ENCODE peak calls at places on chromosome 22, in five cellular contexts. O is K562, G is HL-60, X is HepG2, A is H1. D is an unnamed sample.

GRCh38 chr22:42648368-42649260 is 578 bp downstream of the CYB5R3 start:
- DNase-seq in O (no peak), G (peak; percentile 26), X (peak; percentile 82), A (no peak), D (no peak)

GRCh38 chr22:49260681-49261580 is 566.7 kb downstream of the BRD1 start:
- DNase-seq in G (no peak), X (no peak), A (no peak), O (no peak), D (no peak)

GRCh38 chr22:49765091-49765771 is 62.4 kb downstream of the BRD1 start:
- DNase-seq in O (no peak), X (no peak), A (peak; percentile 38), G (no peak), D (peak; percentile 19)

GRCh38 chr22:36411589-36412258 is 24.0 kb upstream of the MYH9 start:
- DNase-seq in X (peak; percentile 80), O (no peak), A (no peak), G (peak; percentile 32), D (no peak)

GRCh38 chr22:48515571-48516200 is 1312.0 kb downstream of the BRD1 start:
- DNase-seq in O (no peak), A (no peak), X (no peak), G (no peak), D (no peak)

GRCh38 chr22:24402460-24403192 is 24.8 kb upstream of the ADORA2A start:
- DNase-seq in O (no peak), A (no peak), X (peak; percentile 24), G (peak; percentile 53), D (peak; percentile 75)

GRCh38 chr22:42500164-42500835 is 19.3 kb downstream of the RRP7A start:
- DNase-seq in O (peak; percentile 95), G (peak; percentile 59), A (peak; percentile 98), X (no peak), D (peak; percentile 96)

GRCh38 chr22:27358096-27358870 is 443.3 kb downstream of the MN1 start:
- DNase-seq in A (no peak), O (no peak), X (no peak), G (no peak), D (no peak)

GRCh38 chr22:36445158-36445668 is 36.2 kb downstream of the TXN2 start:
- DNase-seq in G (peak; percentile 80), O (no peak), A (no peak), X (peak; percentile 47), D (no peak)

GRCh38 chr22:42805016-42805997 is 51.8 kb downstream of the ARFGAP3 start:
- DNase-seq in O (no peak), A (no peak), X (peak; percentile 93), G (no peak), D (peak; percentile 33)

GRCh38 chr22:44351685-44352377 is 39.1 kb upstream of the SHISAL1 start:
- DNase-seq in A (no peak), G (peak; percentile 7), O (no peak), X (no peak), D (peak; percentile 49)

GRCh38 chr22:49784987-49785614 is 42.6 kb downstream of the BRD1 start:
- DNase-seq in X (no peak), G (no peak), O (no peak), A (no peak), D (no peak)

GRCh38 chr22:23850136-23850611 is 7.5 kb upstream of the SLC2A11 start:
- DNase-seq in O (no peak), A (no peak), G (no peak), X (no peak), D (no peak)

GRCh38 chr22:44444341-44445306 is 53.4 kb downstream of the RTL6 start:
- DNase-seq in O (peak; percentile 14), G (no peak), X (no peak), A (peak; percentile 69), D (peak; percentile 60)

GRCh38 chr22:41928416-41929157 is 2.0 kb upstream of the TNFRSF13C start:
- DNase-seq in A (no peak), O (no peak), G (no peak), X (no peak), D (no peak)

GRCh38 chr22:37808294-37808657 is 542 bp downstream of the GCAT start:
- DNase-seq in A (no peak), G (no peak), X (no peak), O (no peak), D (no peak)

GRCh38 chr22:38049812-38050619 is 7.2 kb upstream of the PICK1 start:
- DNase-seq in A (no peak), O (no peak), X (no peak), G (no peak), D (no peak)

GRCh38 chr22:50606561-50607365 is 6.2 kb downstream of the MAPK8IP2 start:
- DNase-seq in O (no peak), X (no peak), A (no peak), G (no peak), D (no peak)

GRCh38 chr22:36413022-36413770 is 25.4 kb upstream of the MYH9 start:
- DNase-seq in O (no peak), G (no peak), A (no peak), X (peak; percentile 53), D (no peak)

GRCh38 chr22:24389680-24390079 is 37.7 kb upstream of the ADORA2A start:
- DNase-seq in O (no peak), A (no peak), G (no peak), X (no peak), D (no peak)

GRCh38 chr22:20249797-20250354 is 18.2 kb downstream of the RTN4R start:
- DNase-seq in G (no peak), X (no peak), O (no peak), A (no peak), D (no peak)

GRCh38 chr22:25940479-25940878 is 198.5 kb downstream of the MYO18B start:
- DNase-seq in X (no peak), A (no peak), O (no peak), G (no peak), D (no peak)
- TF ChIP-seq GABPA in X (no peak), A (no peak), O (no peak), G (no peak), D (no peak)

GRCh38 chr22:35306350-35306967 is 6.8 kb downstream of the TOM1 start:
- DNase-seq in X (no peak), A (no peak), G (no peak), O (no peak), D (no peak)
- TF ChIP-seq GABPA in X (no peak), A (no peak), G (no peak), O (no peak), D (peak; percentile 10)

DNA sequence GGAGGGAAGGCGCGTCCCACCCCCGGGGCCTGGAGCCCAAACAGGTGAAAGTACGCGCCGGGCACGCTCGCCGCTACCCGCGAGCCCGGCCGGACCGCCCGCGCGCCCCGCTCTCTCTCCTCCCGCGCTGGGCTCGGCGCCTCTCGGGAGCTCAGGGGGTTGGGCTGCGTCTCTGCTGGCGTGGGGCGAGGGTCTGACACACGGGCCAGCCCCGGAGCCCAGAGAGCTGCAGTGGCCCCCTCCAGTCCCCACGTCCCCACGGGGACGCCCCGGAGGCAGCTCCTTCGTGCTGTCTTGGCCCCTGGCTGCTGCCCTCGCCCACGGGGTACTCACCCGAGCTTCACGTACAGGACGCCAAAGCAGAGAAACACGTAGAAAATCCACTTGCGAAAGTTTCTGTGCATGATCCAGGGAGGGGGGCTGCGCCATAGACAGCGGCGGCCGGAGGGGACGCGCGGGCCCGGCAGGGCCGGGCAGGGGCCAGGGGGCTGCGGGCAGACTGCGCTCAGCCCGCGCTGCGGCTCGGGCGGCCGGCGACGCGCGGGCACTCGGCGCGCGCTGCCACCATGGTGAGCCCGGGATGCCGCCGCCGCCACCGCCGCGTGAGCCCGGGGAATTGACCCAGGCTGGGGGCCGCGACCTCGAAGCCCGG is 485 bp downstream of the WNT7B start:
- DNase-seq in A (no peak), X (no peak), O (no peak), G (no peak), D (peak; percentile 62)
- TF ChIP-seq GABPA in A (no peak), X (no peak), O (no peak), G (no peak), D (no peak)

DNA sequence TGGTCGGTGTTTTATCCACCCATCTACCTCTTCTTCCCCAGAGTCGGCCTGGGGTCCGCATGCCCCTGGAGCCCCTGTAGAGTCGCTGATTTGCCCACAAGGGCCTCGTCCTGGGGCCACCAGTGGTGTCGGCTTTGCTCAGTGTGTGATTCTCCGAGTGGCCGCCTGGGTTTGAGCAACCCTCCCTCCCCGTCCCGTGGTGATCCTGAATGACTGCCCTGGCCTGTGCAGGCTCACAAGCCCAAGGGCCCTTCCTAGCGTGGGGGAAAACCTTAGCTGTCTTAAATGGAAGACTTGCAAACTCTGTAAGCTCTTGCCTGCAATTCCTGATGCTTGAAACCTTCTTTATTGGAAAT is 128.3 kb downstream of the OSBP2 start:
- DNase-seq in X (no peak), G (no peak), A (no peak), O (peak; percentile 25), D (peak; percentile 74)
- TF ChIP-seq GABPA in X (no peak), G (no peak), A (no peak), O (no peak), D (no peak)

GRCh38 chr22:22604326-22605073 is 39.9 kb upstream of the GGTLC2 start:
- DNase-seq in X (no peak), O (no peak), A (no peak), G (no peak), D (no peak)

GRCh38 chr22:22603470-22603947 is 40.9 kb upstream of the GGTLC2 start:
- DNase-seq in O (no peak), G (no peak), X (no peak), A (no peak), D (no peak)

GRCh38 chr22:22600862-22601261 is 41.8 kb upstream of the PRAME start:
- DNase-seq in A (no peak), O (no peak), G (no peak), X (no peak), D (no peak)

GRCh38 chr22:22609271-22609670 is 35.1 kb upstream of the GGTLC2 start:
- DNase-seq in O (no peak), X (no peak), G (no peak), A (no peak), D (no peak)

DNA sequence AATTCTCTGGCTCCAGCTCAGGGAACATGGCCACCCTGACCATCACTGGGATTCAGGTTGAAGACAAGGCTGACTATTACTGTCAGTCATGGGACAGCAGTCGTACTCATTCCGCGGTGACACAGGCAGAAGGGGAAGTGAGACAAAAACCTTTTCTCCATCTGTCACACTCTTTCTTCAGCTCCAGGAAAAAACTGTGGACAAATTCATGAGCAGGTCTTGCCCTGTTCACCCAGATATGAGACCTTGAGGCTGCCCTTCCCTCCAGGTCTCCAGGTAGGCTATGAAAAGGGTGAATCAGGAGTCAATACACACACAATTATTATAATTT is 39.4 kb upstream of the GGTLC2 start:
- DNase-seq in X (no peak), A (no peak), G (no peak), O (no peak), D (no peak)
- TF ChIP-seq GABPA in X (no peak), A (no peak), G (no peak), O (no peak), D (no peak)

GRCh38 chr22:29704528-29705285 is 15.1 kb upstream of the CABP7 start:
- DNase-seq in X (peak; percentile 83), G (no peak), A (no peak), O (no peak), D (peak; percentile 89)
- TF ChIP-seq GABPA in X (no peak), G (no peak), A (no peak), O (no peak), D (no peak)

D was measured in SK-N-SH.